ENCODE peak calls at places on chromosome 19, in nine cellular contexts. One of them, this sample, is unnamed.

GRCh38 chr19:6209233-6209632 is 70.5 kb downstream of the MLLT1 start:
- DNase-seq in activated gamma-delta T cell treated with Interleukin-2 at 50 U/mL for 16 hours: no peak
- DNase-seq in left cardiac atrium: no peak
- DNase-seq in dermis microvascular lymphatic vessel endothelial cell: no peak
- DNase-seq in adipocyte: no peak
- DNase-seq in activated T-cell treated with anti-CD3 and anti-CD28 coated beads for 24 hours: no peak
- DNase-seq in central memory CD4-positive, alpha-beta T cell: no peak
- DNase-seq in left ventricle myocardium inferior: no peak
- DNase-seq in HFFc6: no peak
- DNase-seq in this sample: no peak

GRCh38 chr19:4337906-4338440 is 654 bp downstream of the STAP2 start:
- DNase-seq in activated gamma-delta T cell treated with Interleukin-2 at 50 U/mL for 16 hours: no peak
- DNase-seq in left cardiac atrium: no peak
- DNase-seq in adipocyte: peak; percentile 8
- DNase-seq in left ventricle myocardium inferior: no peak
- DNase-seq in dermis microvascular lymphatic vessel endothelial cell: peak; percentile 46
- DNase-seq in activated T-cell treated with anti-CD3 and anti-CD28 coated beads for 24 hours: no peak
- DNase-seq in HFFc6: no peak
- DNase-seq in central memory CD4-positive, alpha-beta T cell: no peak
- DNase-seq in this sample: no peak

GRCh38 chr19:14118165-14119051 is 846 bp upstream of the PRKACA start:
- DNase-seq in activated gamma-delta T cell treated with Interleukin-2 at 50 U/mL for 16 hours: peak; percentile 36
- DNase-seq in left ventricle myocardium inferior: peak; percentile 77
- DNase-seq in central memory CD4-positive, alpha-beta T cell: peak; percentile 57
- DNase-seq in activated T-cell treated with anti-CD3 and anti-CD28 coated beads for 24 hours: peak; percentile 23
- DNase-seq in HFFc6: peak; percentile 40
- DNase-seq in adipocyte: peak; percentile 80
- DNase-seq in dermis microvascular lymphatic vessel endothelial cell: peak; percentile 80
- DNase-seq in left cardiac atrium: peak; percentile 88
- DNase-seq in this sample: no peak

GRCh38 chr19:45613926-45614725 is 12.1 kb upstream of the GPR4 start:
- DNase-seq in left cardiac atrium: peak; percentile 39
- DNase-seq in central memory CD4-positive, alpha-beta T cell: no peak
- DNase-seq in adipocyte: peak; percentile 88
- DNase-seq in HFFc6: peak; percentile 92
- DNase-seq in activated gamma-delta T cell treated with Interleukin-2 at 50 U/mL for 16 hours: no peak
- DNase-seq in left ventricle myocardium inferior: no peak
- DNase-seq in activated T-cell treated with anti-CD3 and anti-CD28 coated beads for 24 hours: peak; percentile 43
- DNase-seq in dermis microvascular lymphatic vessel endothelial cell: peak; percentile 92
- DNase-seq in this sample: peak; percentile 60

GRCh38 chr19:2550431-2551171 is 74.7 kb downstream of the GADD45B start:
- DNase-seq in activated T-cell treated with anti-CD3 and anti-CD28 coated beads for 24 hours: no peak
- DNase-seq in adipocyte: no peak
- DNase-seq in dermis microvascular lymphatic vessel endothelial cell: no peak
- DNase-seq in left ventricle myocardium inferior: peak; percentile 62
- DNase-seq in left cardiac atrium: peak; percentile 65
- DNase-seq in central memory CD4-positive, alpha-beta T cell: no peak
- DNase-seq in activated gamma-delta T cell treated with Interleukin-2 at 50 U/mL for 16 hours: no peak
- DNase-seq in HFFc6: no peak
- DNase-seq in this sample: no peak

GRCh38 chr19:46844067-46844489 is 6.6 kb downstream of the AP2S1 start:
- DNase-seq in dermis microvascular lymphatic vessel endothelial cell: no peak
- DNase-seq in HFFc6: peak; percentile 76
- DNase-seq in left ventricle myocardium inferior: no peak
- DNase-seq in left cardiac atrium: no peak
- DNase-seq in activated gamma-delta T cell treated with Interleukin-2 at 50 U/mL for 16 hours: no peak
- DNase-seq in adipocyte: no peak
- DNase-seq in central memory CD4-positive, alpha-beta T cell: no peak
- DNase-seq in activated T-cell treated with anti-CD3 and anti-CD28 coated beads for 24 hours: no peak
- DNase-seq in this sample: no peak

GRCh38 chr19:10654610-10655456 is 687 bp downstream of the ILF3 start:
- DNase-seq in left ventricle myocardium inferior: peak; percentile 47
- DNase-seq in left cardiac atrium: peak; percentile 58
- DNase-seq in dermis microvascular lymphatic vessel endothelial cell: peak; percentile 43
- DNase-seq in central memory CD4-positive, alpha-beta T cell: peak; percentile 15
- DNase-seq in adipocyte: peak; percentile 76
- DNase-seq in activated gamma-delta T cell treated with Interleukin-2 at 50 U/mL for 16 hours: peak; percentile 40
- DNase-seq in activated T-cell treated with anti-CD3 and anti-CD28 coated beads for 24 hours: peak; percentile 59
- DNase-seq in HFFc6: no peak
- DNase-seq in this sample: peak; percentile 85

GRCh38 chr19:9939301-9939913 is 3.1 kb upstream of the OLFM2 start:
- DNase-seq in left cardiac atrium: no peak
- DNase-seq in HFFc6: no peak
- DNase-seq in central memory CD4-positive, alpha-beta T cell: no peak
- DNase-seq in activated gamma-delta T cell treated with Interleukin-2 at 50 U/mL for 16 hours: no peak
- DNase-seq in activated T-cell treated with anti-CD3 and anti-CD28 coated beads for 24 hours: no peak
- DNase-seq in dermis microvascular lymphatic vessel endothelial cell: peak; percentile 9
- DNase-seq in left ventricle myocardium inferior: no peak
- DNase-seq in adipocyte: peak; percentile 58
- DNase-seq in this sample: no peak

GRCh38 chr19:46875657-46876056 is 14.9 kb downstream of the ARHGAP35 start:
- DNase-seq in left ventricle myocardium inferior: no peak
- DNase-seq in activated T-cell treated with anti-CD3 and anti-CD28 coated beads for 24 hours: no peak
- DNase-seq in adipocyte: no peak
- DNase-seq in HFFc6: no peak
- DNase-seq in dermis microvascular lymphatic vessel endothelial cell: no peak
- DNase-seq in central memory CD4-positive, alpha-beta T cell: no peak
- DNase-seq in left cardiac atrium: no peak
- DNase-seq in activated gamma-delta T cell treated with Interleukin-2 at 50 U/mL for 16 hours: no peak
- DNase-seq in this sample: no peak

GRCh38 chr19:19214892-19215291 is 3.1 kb downstream of the NCAN start:
- DNase-seq in central memory CD4-positive, alpha-beta T cell: no peak
- DNase-seq in activated gamma-delta T cell treated with Interleukin-2 at 50 U/mL for 16 hours: no peak
- DNase-seq in left cardiac atrium: peak; percentile 51
- DNase-seq in adipocyte: peak; percentile 54
- DNase-seq in dermis microvascular lymphatic vessel endothelial cell: peak; percentile 59
- DNase-seq in HFFc6: peak; percentile 25
- DNase-seq in activated T-cell treated with anti-CD3 and anti-CD28 coated beads for 24 hours: no peak
- DNase-seq in left ventricle myocardium inferior: no peak
- DNase-seq in this sample: no peak

GRCh38 chr19:43667524-43668405 is 2.2 kb downstream of the PLAUR start:
- DNase-seq in left ventricle myocardium inferior: peak; percentile 19
- DNase-seq in activated T-cell treated with anti-CD3 and anti-CD28 coated beads for 24 hours: no peak
- DNase-seq in adipocyte: no peak
- DNase-seq in dermis microvascular lymphatic vessel endothelial cell: peak; percentile 72
- DNase-seq in activated gamma-delta T cell treated with Interleukin-2 at 50 U/mL for 16 hours: no peak
- DNase-seq in HFFc6: no peak
- DNase-seq in central memory CD4-positive, alpha-beta T cell: no peak
- DNase-seq in left cardiac atrium: peak; percentile 45
- DNase-seq in this sample: no peak

GRCh38 chr19:54928299-54928698 is 19.0 kb downstream of the NLRP7 start:
- DNase-seq in HFFc6: no peak
- DNase-seq in central memory CD4-positive, alpha-beta T cell: no peak
- DNase-seq in adipocyte: no peak
- DNase-seq in activated gamma-delta T cell treated with Interleukin-2 at 50 U/mL for 16 hours: no peak
- DNase-seq in left cardiac atrium: no peak
- DNase-seq in dermis microvascular lymphatic vessel endothelial cell: no peak
- DNase-seq in activated T-cell treated with anti-CD3 and anti-CD28 coated beads for 24 hours: no peak
- DNase-seq in left ventricle myocardium inferior: no peak
- DNase-seq in this sample: no peak

This sample was measured in GM12892.